ENCODE peak calls at places on chromosomes 7 and 10, in ten cellular contexts. O, R, W, P, X, Q, M, V, K and G are unnamed samples.

GRCh38 chr10:101986277-101986971 is 69.5 kb downstream of the ARMH3 start:
- DNase-seq in P (no peak), R (no peak), Q (peak), M (no peak), W (no peak), V (no peak), X (no peak), O (no peak), K (peak), G (no peak)

GRCh38 chr7:50266893-50267386 is 37.6 kb upstream of the IKZF1 start:
- DNase-seq in M (no peak), R (no peak), V (peak), P (no peak), O (peak), X (no peak), K (no peak), Q (no peak), W (no peak), G (peak)

GRCh38 chr7:18469332-18469731 is 26.2 kb upstream of the HDAC9 start:
- DNase-seq in V (no peak), P (no peak), W (no peak), Q (no peak), K (no peak), R (no peak), M (no peak), X (no peak), O (no peak), G (no peak)

GRCh38 chr7:29883462-29884398 is 77.4 kb downstream of the WIPF3 start:
- DNase-seq in P (no peak), K (no peak), R (no peak), V (no peak), Q (no peak), W (peak), O (no peak), M (peak), X (no peak), G (no peak)

GRCh38 chr10:117442944-117443676 is 67.9 kb upstream of the PDZD8 start:
- DNase-seq in R (peak), O (peak), Q (peak), X (peak), P (peak), V (peak), W (no peak), M (peak), K (peak), G (peak)

GRCh38 chr7:144606231-144606630 is 202.7 kb upstream of the NOBOX start:
- DNase-seq in W (no peak), Q (peak), K (no peak), O (no peak), X (no peak), V (no peak), P (no peak), R (no peak), M (no peak), G (no peak)

GRCh38 chr10:99233680-99234018 is 2.0 kb downstream of the HPSE2 start:
- DNase-seq in O (no peak), V (no peak), W (no peak), P (no peak), Q (no peak), K (no peak), R (no peak), M (no peak), X (no peak), G (no peak)

GRCh38 chr10:44697096-44697495 is 214.0 kb upstream of the TMEM72 start:
- DNase-seq in O (no peak), M (peak), X (no peak), R (no peak), Q (peak), P (no peak), W (no peak), K (no peak), V (no peak), G (no peak)

GRCh38 chr10:73576178-73576889 is 14.8 kb downstream of the USP54 start:
- DNase-seq in P (no peak), X (no peak), W (no peak), O (no peak), K (no peak), V (no peak), Q (peak), M (peak), R (no peak), G (no peak)

GRCh38 chr7:21330462-21331178 is 97.3 kb upstream of the SP4 start:
- DNase-seq in Q (no peak), P (no peak), W (no peak), K (no peak), M (no peak), X (no peak), V (no peak), O (no peak), R (no peak), G (no peak)